ENCODE peak calls at places on chromosomes 5 and 9, in eight cellular contexts. G is endothelial cell; T is kidney tubule cell; D is COR-L47; C is epithelial cell of prostate; R is activated CD4-positive, alpha-beta T cell treated with anti-CD3 and anti-CD28 coated beads for 24 hours; V is stimulated activated CD8-positive, alpha-beta memory T cell treated with anti-CD3 and anti-CD28 coated beads, Interleukin-4, amount 100 ng/mL, for 24 hours; Q is immature natural killer cell. F is an unnamed sample.

GRCh38 chr5:136011427-136012001 is 17.3 kb upstream of the TGFBI start:
- DNase-seq in G (no peak), T (peak; percentile 85), D (peak; percentile 5), C (no peak), R (no peak), V (no peak), Q (no peak), F (no peak)

GRCh38 chr5:60701317-60701988 is 1.5 kb upstream of the DEPDC1B start:
- DNase-seq in G (no peak), T (peak; percentile 89), D (no peak), C (no peak), R (no peak), V (no peak), Q (no peak), F (no peak)

GRCh38 chr5:150118561-150119229 is 32.3 kb upstream of the CSF1R start:
- DNase-seq in G (no peak), T (no peak), D (no peak), C (no peak), R (no peak), V (no peak), Q (no peak), F (no peak)

GRCh38 chr5:89213584-89213983 is 330.6 kb upstream of the MEF2C start:
- DNase-seq in G (no peak), T (peak; percentile 35), D (no peak), C (no peak), R (no peak), V (no peak), Q (no peak), F (no peak)

GRCh38 chr9:112274600-112274999 is 58.8 kb downstream of the PTBP3 start:
- DNase-seq in G (no peak), T (no peak), D (no peak), C (no peak), R (no peak), V (no peak), Q (no peak), F (no peak)

GRCh38 chr9:110619831-110620230 is 40.3 kb upstream of the SVEP1 start:
- DNase-seq in G (no peak), T (no peak), D (no peak), C (no peak), R (no peak), V (no peak), Q (no peak), F (no peak)

GRCh38 chr9:115593587-115594091 is 475.7 kb upstream of the TNC start:
- DNase-seq in G (peak; percentile 26), T (peak; percentile 65), D (peak; percentile 10), C (no peak), R (no peak), V (no peak), Q (no peak), F (no peak)

GRCh38 chr9:119289740-119290139 is 79.5 kb downstream of the BRINP1 start:
- DNase-seq in G (peak; percentile 71), T (peak; percentile 69), D (peak; percentile 59), C (no peak), R (no peak), V (no peak), Q (no peak), F (peak; percentile 20)

GRCh38 chr9:114230068-114230467 is 74.7 kb downstream of the COL27A1 start:
- DNase-seq in G (no peak), T (no peak), D (no peak), C (no peak), R (no peak), V (no peak), Q (no peak), F (no peak)

GRCh38 chr5:93252165-93252564 is 328.9 kb downstream of the NR2F1-AS1 start:
- DNase-seq in G (no peak), T (no peak), D (no peak), C (no peak), R (no peak), V (no peak), Q (no peak), F (no peak)

GRCh38 chr9:134301387-134302129 is 24.7 kb upstream of the RXRA start:
- DNase-seq in G (no peak), T (no peak), D (no peak), C (no peak), R (no peak), V (peak; percentile 47), Q (peak; percentile 83), F (peak; percentile 71)

GRCh38 chr5:93611900-93612898 is 29.2 kb downstream of the NR2F1 start:
- DNase-seq in G (no peak), T (peak; percentile 31), D (peak; percentile 72), C (no peak), R (no peak), V (no peak), Q (no peak), F (no peak)

GRCh38 chr5:39224196-39224754 is 4.9 kb upstream of the FYB1 start:
- DNase-seq in G (no peak), T (peak; percentile 35), D (no peak), C (peak; percentile 97), R (no peak), V (no peak), Q (no peak), F (no peak)

F was measured in HuH-7.5.